ENCODE peak calls at places on chromosomes 4 and X, in four cellular contexts. H is CD8-positive, alpha-beta T cell; K is RWPE2; U is GM23338. M is an unnamed sample.

GRCh38 chrX:107731831-107732502 is 43.6 kb downstream of the TSC22D3 start:
- DNase-seq in H (no peak), K (peak), U (peak), M (peak)

GRCh38 chrX:20529301-20529700 is 262.6 kb upstream of the RPS6KA3 start:
- DNase-seq in U (no peak), K (no peak), H (no peak), M (no peak)

GRCh38 chrX:2538016-2538415 is 37.2 kb upstream of the DHRSX start:
- DNase-seq in U (no peak), K (no peak), H (no peak), M (no peak)

GRCh38 chrX:15815779-15816452 is 25.6 kb downstream of the ZRSR2 start:
- DNase-seq in H (no peak), U (peak), K (no peak), M (peak)

GRCh38 chr4:16443504-16444088 is 217.3 kb upstream of the TAPT1 start:
- DNase-seq in K (no peak), U (peak), H (no peak), M (peak)

GRCh38 chr4:22984390-22984789 is 291.7 kb downstream of the GBA3 start:
- DNase-seq in K (no peak), U (no peak), H (no peak), M (no peak)

GRCh38 chrX:37701588-37701987 is 16.0 kb downstream of the XK start:
- DNase-seq in U (peak), K (no peak), H (no peak), M (no peak)

GRCh38 chr4:36088542-36088941 is 155.8 kb downstream of the ARAP2 start:
- DNase-seq in U (no peak), K (no peak), H (no peak), M (no peak)

GRCh38 chr4:109025471-109026076 is 262.7 kb upstream of the ETNPPL start:
- DNase-seq in K (no peak), U (no peak), H (no peak), M (no peak)

GRCh38 chr4:81142744-81143143 is 72.3 kb downstream of the PRKG2 start:
- DNase-seq in K (no peak), H (no peak), U (no peak), M (no peak)

GRCh38 chr4:25769251-25769650 is 93.5 kb downstream of the SEL1L3 start:
- DNase-seq in H (no peak), K (no peak), U (no peak), M (no peak)

GRCh38 chr4:140150886-140151699 is 2.9 kb downstream of the MAML3 start:
- DNase-seq in H (peak), K (peak), U (peak), M (peak)

GRCh38 chr4:7485096-7485495 is 50.4 kb upstream of the PSAPL1 start:
- DNase-seq in U (no peak), K (no peak), H (no peak), M (no peak)

GRCh38 chrX:153494541-153495361 is at the start of gene BGN:
- DNase-seq in U (peak), K (no peak), H (no peak), M (no peak)

GRCh38 chr4:1993169-1993516 is 15.6 kb downstream of the NELFA start:
- DNase-seq in K (no peak), H (no peak), U (no peak), M (no peak)

GRCh38 chr4:2886622-2887021 is 43.0 kb downstream of the ADD1 start:
- DNase-seq in H (no peak), U (no peak), K (no peak), M (no peak)

GRCh38 chrX:46770817-46771163 is 11.9 kb upstream of the SLC9A7 start:
- DNase-seq in K (no peak), U (no peak), H (no peak), M (no peak)

GRCh38 chr4:108644237-108644636 is 6.2 kb upstream of the OSTC start:
- DNase-seq in H (no peak), K (no peak), U (no peak), M (no peak)

GRCh38 chr4:87150498-87151261 is 69.7 kb downstream of the KLHL8 start:
- DNase-seq in H (peak), U (peak), K (no peak), M (peak)

GRCh38 chrX:1492421-1493012 is 39.8 kb upstream of the ASMTL start:
- DNase-seq in U (no peak), K (no peak), H (no peak), M (no peak)

GRCh38 chr4:147824316-147824715 is 92.4 kb downstream of the ARHGAP10 start:
- DNase-seq in U (no peak), H (no peak), K (no peak), M (no peak)

GRCh38 chrX:139930923-139931645 is 1.8 kb downstream of the ATP11C start:
- DNase-seq in U (peak), H (peak), K (no peak), M (peak)

GRCh38 chrX:74431807-74432206 is 10.5 kb downstream of the SLC16A2 start:
- DNase-seq in U (peak), K (no peak), H (no peak), M (no peak)

GRCh38 chr4:142158980-142159379 is 522.6 kb downstream of the IL15 start:
- DNase-seq in H (no peak), U (no peak), K (no peak), M (no peak)